ENCODE peak calls at places on chromosomes 3 and 15, in nine cellular contexts. M is choroid plexus epithelial cell; V is activated T-cell treated with anti-CD3 and anti-CD28 coated beads for 48 hours; E is LHCN-M2; L is NCI-H460; Z is stromal cell of bone marrow; O is activated CD4-positive, alpha-beta T cell treated with anti-CD3 and anti-CD28 coated beads, Interleukin-2, amount 50 U/mL, for 1 hour; U is Daoy; S is AG04450. B is an unnamed sample.
A peak's percentile ranks its signal among the peaks of the same experiment; 100 is the strongest.

GRCh38 chr3:63763156-63763555 is 55.9 kb upstream of the C3orf49 start:
- DNase-seq in S (no peak), L (no peak), M (peak; percentile 3), O (no peak), E (peak; percentile 69), V (no peak), Z (peak; percentile 50), U (peak; percentile 43), B (no peak)

GRCh38 chr3:113898892-113899291 is 48.9 kb upstream of the ZDHHC23 start:
- DNase-seq in M (peak; percentile 86), S (no peak), U (no peak), V (no peak), L (no peak), O (no peak), E (peak; percentile 44), Z (no peak), B (peak; percentile 48)

GRCh38 chr15:23629234-23629805 is 18.3 kb downstream of the MAGEL2 start:
- DNase-seq in E (no peak), V (no peak), S (no peak), Z (no peak), O (no peak), U (no peak), M (peak; percentile 16), L (peak; percentile 5), B (no peak)

GRCh38 chr15:52103217-52104207 is 9.1 kb downstream of the BCL2L10 start:
- DNase-seq in Z (peak; percentile 94), S (peak; percentile 80), E (peak; percentile 97), U (peak; percentile 99), V (no peak), M (peak; percentile 97), L (peak; percentile 92), O (no peak), B (peak; percentile 95)

GRCh38 chr15:89662893-89663673 is 7.8 kb upstream of the KIF7 start:
- DNase-seq in E (peak; percentile 93), Z (peak; percentile 81), L (no peak), M (peak; percentile 94), O (no peak), S (peak; percentile 72), U (peak; percentile 91), V (no peak), B (peak; percentile 87)

GRCh38 chr3:128784228-128784627 is 58.2 kb downstream of the RAB7A start:
- DNase-seq in O (peak; percentile 51), L (no peak), S (no peak), U (peak; percentile 17), E (no peak), M (peak; percentile 47), Z (no peak), V (no peak), B (no peak)

GRCh38 chr3:113660458-113660857 is 36.0 kb downstream of the USF3 start:
- DNase-seq in E (no peak), M (no peak), L (no peak), V (no peak), S (no peak), Z (no peak), O (no peak), U (no peak), B (no peak)

GRCh38 chr3:53068176-53068575 is 22.3 kb upstream of the SFMBT1 start:
- DNase-seq in S (no peak), U (no peak), V (no peak), Z (no peak), L (no peak), O (no peak), E (no peak), M (no peak), B (no peak)

GRCh38 chr15:90336705-90337141 is 15.4 kb upstream of the ZNF774 start:
- DNase-seq in V (no peak), M (peak; percentile 40), O (no peak), L (no peak), Z (peak; percentile 17), E (no peak), S (no peak), U (peak; percentile 61), B (peak; percentile 52)